ENCODE peak calls at places on chromosome 13, in eight cellular contexts. X is NCI-H748 treated with DMSO at 0.1 percent for 48 hours, U is omental fat pad, C is hepatic stellate cell, O is mesothelial cell of epicardium, P is K562, F is activated T-cell treated with anti-CD3 and anti-CD28 coated beads for 4 hours, Q is body of pancreas. N is an unnamed sample.

GRCh38 chr13:51585696-51586095 is 1.4 kb downstream of the WDFY2 start:
- DNase-seq in Q (no peak), P (no peak), U (no peak), X (peak; percentile 6), F (no peak), O (no peak), C (no peak), N (no peak)

GRCh38 chr13:29865934-29866333 is 15.5 kb upstream of the UBL3 start:
- DNase-seq in P (no peak), O (no peak), U (no peak), X (no peak), Q (no peak), C (no peak), F (no peak), N (no peak)

GRCh38 chr13:109567315-109567714 is 219.1 kb downstream of the IRS2 start:
- DNase-seq in U (no peak), O (no peak), X (no peak), C (no peak), F (no peak), P (no peak), Q (no peak), N (no peak)

GRCh38 chr13:47277774-47278173 is 380.9 kb upstream of the HTR2A start:
- DNase-seq in X (no peak), O (no peak), F (no peak), P (no peak), U (no peak), Q (no peak), C (no peak), N (no peak)

GRCh38 chr13:109160357-109160756 is 530.9 kb downstream of the MYO16 start:
- DNase-seq in C (no peak), P (no peak), O (no peak), X (no peak), F (no peak), Q (no peak), U (no peak), N (no peak)

GRCh38 chr13:113207890-113208423 is 512 bp downstream of the PCID2 start:
- DNase-seq in O (no peak), U (no peak), C (peak; percentile 47), Q (peak; percentile 31), F (no peak), X (peak; percentile 13), P (no peak), N (peak; percentile 22)

GRCh38 chr13:21909331-21909730 is 238.5 kb downstream of the FGF9 start:
- DNase-seq in X (no peak), C (no peak), P (no peak), U (no peak), F (no peak), Q (no peak), O (no peak), N (no peak)

GRCh38 chr13:75331792-75332349 is 150.1 kb downstream of the TBC1D4 start:
- DNase-seq in U (no peak), X (no peak), C (no peak), P (no peak), O (no peak), Q (no peak), F (no peak), N (no peak)

GRCh38 chr13:112845511-112846144 is 123.4 kb upstream of the MCF2L start:
- DNase-seq in U (no peak), C (no peak), F (no peak), O (no peak), X (no peak), P (no peak), Q (no peak), N (no peak)

GRCh38 chr13:74052402-74052928 is 81.7 kb downstream of the KLF12 start:
- DNase-seq in X (no peak), C (no peak), U (no peak), P (no peak), F (no peak), O (no peak), Q (no peak), N (no peak)

GRCh38 chr13:68727788-68728187 is 1379.8 kb upstream of the ATXN8OS start:
- DNase-seq in F (no peak), X (no peak), C (no peak), Q (no peak), U (no peak), P (no peak), O (no peak), N (no peak)

GRCh38 chr13:102227696-102228095 is 174.2 kb downstream of the FGF14 start:
- DNase-seq in P (no peak), U (no peak), C (no peak), O (no peak), F (no peak), X (peak; percentile 79), Q (no peak), N (no peak)

GRCh38 chr13:112056739-112057433 is 10.1 kb upstream of the SOX1 start:
- DNase-seq in P (no peak), X (no peak), U (no peak), O (no peak), Q (no peak), F (no peak), C (no peak), N (peak; percentile 12)

GRCh38 chr13:110495376-110495775 is 66.1 kb downstream of the RAB20 start:
- DNase-seq in U (no peak), F (no peak), C (no peak), O (no peak), P (no peak), Q (no peak), X (no peak), N (no peak)

GRCh38 chr13:53200498-53201453 is 172.2 kb downstream of the OLFM4 start:
- DNase-seq in X (peak; percentile 16), C (peak; percentile 11), P (no peak), O (peak; percentile 82), Q (peak; percentile 68), U (no peak), F (no peak), N (no peak)

GRCh38 chr13:77697208-77698103 is at the start of gene SLAIN1:
- DNase-seq in F (peak; percentile 71), X (peak; percentile 50), Q (peak; percentile 88), C (peak; percentile 29), O (peak; percentile 83), P (peak; percentile 74), U (no peak), N (peak; percentile 99)

GRCh38 chr13:75797256-75797655 is 161.1 kb downstream of the LMO7 start:
- DNase-seq in U (no peak), O (no peak), F (no peak), Q (no peak), C (no peak), X (no peak), P (no peak), N (no peak)

GRCh38 chr13:51873837-51874236 is 12.1 kb downstream of the CCDC70 start:
- DNase-seq in O (no peak), U (no peak), C (no peak), X (no peak), F (no peak), P (no peak), Q (no peak), N (no peak)

GRCh38 chr13:112813552-112813951 is 123.7 kb downstream of the ATP11A start:
- DNase-seq in P (no peak), O (no peak), Q (no peak), C (no peak), X (no peak), U (no peak), F (no peak), N (no peak)

GRCh38 chr13:95438297-95438696 is 114.2 kb upstream of the CLDN10 start:
- DNase-seq in Q (no peak), C (no peak), F (no peak), X (no peak), P (peak; percentile 25), U (no peak), O (no peak), N (no peak)

GRCh38 chr13:55653497-55653896 is 1487.2 kb upstream of the PRR20A start:
- DNase-seq in P (no peak), C (no peak), O (no peak), X (no peak), Q (no peak), F (no peak), U (no peak), N (no peak)

GRCh38 chr13:85558118-85558517 is 241.1 kb downstream of the SLITRK6 start:
- DNase-seq in X (peak; percentile 31), P (no peak), U (no peak), F (no peak), C (no peak), O (no peak), Q (no peak), N (no peak)

GRCh38 chr13:98542568-98543379 is 34.1 kb downstream of the STK24 start:
- DNase-seq in P (no peak), F (no peak), U (no peak), C (no peak), O (no peak), Q (no peak), X (no peak), N (no peak)

GRCh38 chr13:113650731-113651148 is 7.3 kb downstream of the ATP4B start:
- DNase-seq in C (no peak), F (no peak), Q (peak; percentile 4), O (peak; percentile 28), P (no peak), U (no peak), X (no peak), N (no peak)

GRCh38 chr13:24693862-24694471 is 13.8 kb downstream of the ATP12A start:
- DNase-seq in X (peak; percentile 96), C (peak; percentile 59), U (no peak), O (peak; percentile 43), Q (peak; percentile 33), P (peak; percentile 74), F (no peak), N (peak; percentile 61)

GRCh38 chr13:43191561-43191960 is 168.2 kb downstream of the DNAJC15 start:
- DNase-seq in X (no peak), Q (no peak), F (no peak), U (no peak), C (no peak), P (no peak), O (no peak), N (no peak)

GRCh38 chr13:41137951-41138350 is 5.3 kb upstream of the KBTBD6 start:
- DNase-seq in O (no peak), C (peak; percentile 10), Q (no peak), U (no peak), X (no peak), P (no peak), F (no peak), N (no peak)

GRCh38 chr13:33119022-33119735 is 103.0 kb downstream of the KL start:
- DNase-seq in Q (no peak), C (no peak), X (no peak), O (no peak), P (no peak), F (no peak), U (no peak), N (no peak)

GRCh38 chr13:48726711-48727110 is 73.0 kb downstream of the CYSLTR2 start:
- DNase-seq in F (no peak), P (no peak), U (no peak), Q (no peak), O (no peak), C (no peak), X (no peak), N (no peak)

GRCh38 chr13:70835349-70835748 is 727.1 kb upstream of the KLHL1 start:
- DNase-seq in U (no peak), X (no peak), O (no peak), C (no peak), Q (no peak), F (no peak), P (no peak), N (no peak)

GRCh38 chr13:66691149-66691548 is 539.0 kb downstream of the PCDH9 start:
- DNase-seq in Q (no peak), O (no peak), F (no peak), P (no peak), C (no peak), X (no peak), U (no peak), N (no peak)